ENCODE peak calls at places on chromosomes 3 and 15, in nine cellular contexts. M is tibial artery, H is neural crest cell, J is T follicular helper cell, E is EH, O is GM04504, I is colonic mucosa, C is GM12891, N is gastrocnemius medialis. U is an unnamed sample.

GRCh38 chr15:37075777-37076176 is 24.6 kb downstream of the MEIS2 start:
- DNase-seq in H (no peak), M (no peak), C (no peak), E (no peak), O (no peak), I (no peak), J (no peak), N (no peak), U (no peak)

GRCh38 chr3:165185707-165186327 is 10.4 kb downstream of the SLITRK3 start:
- DNase-seq in H (peak), M (no peak), C (no peak), J (no peak), I (peak), N (no peak), E (peak), O (peak), U (peak)

GRCh38 chr15:29670266-29670665 is 152.0 kb downstream of the TJP1 start:
- DNase-seq in M (no peak), J (no peak), O (no peak), C (no peak), N (no peak), H (no peak), E (peak), I (no peak), U (peak)

GRCh38 chr3:66423791-66424190 is 77.0 kb downstream of the LRIG1 start:
- DNase-seq in I (no peak), N (no peak), E (peak), O (peak), C (no peak), H (no peak), J (no peak), M (no peak), U (no peak)

GRCh38 chr3:82643948-82644347 is 882.5 kb upstream of the GBE1 start:
- DNase-seq in N (no peak), M (no peak), J (no peak), H (no peak), C (no peak), E (no peak), O (no peak), I (no peak), U (peak)

GRCh38 chr3:158097571-158098553 is 8.4 kb downstream of the SHOX2 start:
- DNase-seq in M (no peak), H (peak), O (no peak), C (peak), E (no peak), J (peak), I (peak), N (no peak), U (peak)

GRCh38 chr15:43792761-43793493 is 807 bp downstream of the SERF2 start:
- DNase-seq in E (peak), N (peak), O (no peak), J (no peak), H (no peak), I (peak), M (no peak), C (no peak), U (peak)

GRCh38 chr3:16253601-16254000 is 11.1 kb downstream of the DPH3 start:
- DNase-seq in H (no peak), M (peak), J (no peak), I (no peak), E (no peak), C (no peak), O (no peak), N (peak), U (peak)

GRCh38 chr15:71629147-71629760 is 181.1 kb upstream of the NR2E3 start:
- DNase-seq in C (no peak), N (no peak), I (no peak), M (no peak), E (no peak), O (no peak), H (no peak), J (no peak), U (no peak)

GRCh38 chr3:61589856-61590255 is 28.5 kb downstream of the PTPRG start:
- DNase-seq in N (no peak), I (no peak), E (peak), C (no peak), H (no peak), O (no peak), M (no peak), J (no peak), U (no peak)

GRCh38 chr15:52010633-52011595 is 8.1 kb upstream of the MAPK6 start:
- DNase-seq in M (no peak), I (no peak), J (no peak), H (no peak), O (peak), C (no peak), E (peak), N (peak), U (no peak)

GRCh38 chr15:72809329-72809728 is 25.8 kb upstream of the ADPGK start:
- DNase-seq in M (no peak), C (no peak), N (no peak), E (no peak), I (no peak), O (no peak), J (no peak), H (no peak), U (no peak)